ENCODE peak calls at places on chromosomes 1 and 21, in eight cellular contexts. A, G, V, D, Z, L, T and B are unnamed samples.

GRCh38 chr1:204080163-204080903 is 7.4 kb downstream of the SOX13 start:
- DNase-seq in A (peak), G (peak), V (peak), D (no peak), Z (peak), L (peak), T (peak), B (no peak)

GRCh38 chr21:36162631-36163030 is 6.0 kb downstream of the DOP1B start:
- DNase-seq in A (no peak), G (peak), V (no peak), D (no peak), Z (no peak), L (no peak), T (no peak), B (no peak)

GRCh38 chr1:243254927-243255790 is at the start of gene CEP170:
- DNase-seq in A (peak), G (peak), V (peak), D (peak), Z (peak), L (peak), T (peak), B (peak)

GRCh38 chr1:156740307-156740678 is 595 bp downstream of the MRPL24 start:
- DNase-seq in A (no peak), G (no peak), V (no peak), D (no peak), Z (no peak), L (no peak), T (no peak), B (no peak)

GRCh38 chr1:185716095-185716494 is 18.1 kb upstream of the HMCN1 start:
- DNase-seq in A (no peak), G (no peak), V (no peak), D (no peak), Z (no peak), L (no peak), T (no peak), B (no peak)

GRCh38 chr1:192445243-192445642 is 128.5 kb downstream of the RGS21 start:
- DNase-seq in A (no peak), G (no peak), V (no peak), D (no peak), Z (no peak), L (no peak), T (no peak), B (no peak)

GRCh38 chr1:84103197-84103992 is 40.7 kb upstream of the PRKACB start:
- DNase-seq in A (no peak), G (no peak), V (peak), D (no peak), Z (peak), L (peak), T (no peak), B (peak)

GRCh38 chr1:23930861-23931471 is 17.8 kb upstream of the CNR2 start:
- DNase-seq in A (no peak), G (peak), V (no peak), D (no peak), Z (no peak), L (no peak), T (no peak), B (no peak)

GRCh38 chr1:109775408-109775807 is 11.7 kb upstream of the EPS8L3 start:
- DNase-seq in A (no peak), G (no peak), V (peak), D (no peak), Z (no peak), L (no peak), T (no peak), B (no peak)

GRCh38 chr1:204588826-204589225 is 72.6 kb downstream of the MDM4 start:
- DNase-seq in A (no peak), G (no peak), V (no peak), D (no peak), Z (no peak), L (no peak), T (no peak), B (no peak)

GRCh38 chr1:43554444-43554992 is 23.8 kb downstream of the PTPRF start:
- DNase-seq in A (no peak), G (no peak), V (no peak), D (no peak), Z (peak), L (peak), T (no peak), B (no peak)

GRCh38 chr1:165853528-165854075 is 26.2 kb downstream of the UCK2 start:
- DNase-seq in A (no peak), G (no peak), V (no peak), D (no peak), Z (no peak), L (no peak), T (no peak), B (no peak)

GRCh38 chr1:216221260-216221700 is 202.0 kb downstream of the USH2A start:
- DNase-seq in A (no peak), G (peak), V (peak), D (no peak), Z (peak), L (peak), T (no peak), B (peak)

GRCh38 chr1:63874278-63874880 is 100.6 kb downstream of the ROR1 start:
- DNase-seq in A (no peak), G (no peak), V (no peak), D (no peak), Z (no peak), L (no peak), T (no peak), B (no peak)

GRCh38 chr1:25204797-25205441 is 27.4 kb downstream of the SYF2 start:
- DNase-seq in A (no peak), G (no peak), V (no peak), D (no peak), Z (peak), L (peak), T (no peak), B (no peak)

GRCh38 chr21:39094087-39094785 is 89.0 kb downstream of the PSMG1 start:
- DNase-seq in A (no peak), G (no peak), V (no peak), D (no peak), Z (no peak), L (no peak), T (no peak), B (no peak)

GRCh38 chr1:246544001-246544400 is 22.1 kb downstream of the TFB2M start:
- DNase-seq in A (no peak), G (no peak), V (no peak), D (no peak), Z (no peak), L (no peak), T (no peak), B (no peak)

GRCh38 chr1:107786214-107786842 is 178.7 kb downstream of the VAV3 start:
- DNase-seq in A (no peak), G (no peak), V (no peak), D (no peak), Z (no peak), L (no peak), T (no peak), B (no peak)

GRCh38 chr1:32871364-32872188 is 864 bp upstream of the FNDC5 start:
- DNase-seq in A (no peak), G (no peak), V (no peak), D (no peak), Z (no peak), L (no peak), T (no peak), B (no peak)

GRCh38 chr1:158286966-158287365 is 2.8 kb upstream of the CD1C start:
- DNase-seq in A (no peak), G (no peak), V (no peak), D (no peak), Z (no peak), L (no peak), T (no peak), B (no peak)

GRCh38 chr1:26529655-26530539 is at the start of gene RPS6KA1:
- DNase-seq in A (no peak), G (peak), V (peak), D (no peak), Z (no peak), L (peak), T (peak), B (no peak)

DNA sequence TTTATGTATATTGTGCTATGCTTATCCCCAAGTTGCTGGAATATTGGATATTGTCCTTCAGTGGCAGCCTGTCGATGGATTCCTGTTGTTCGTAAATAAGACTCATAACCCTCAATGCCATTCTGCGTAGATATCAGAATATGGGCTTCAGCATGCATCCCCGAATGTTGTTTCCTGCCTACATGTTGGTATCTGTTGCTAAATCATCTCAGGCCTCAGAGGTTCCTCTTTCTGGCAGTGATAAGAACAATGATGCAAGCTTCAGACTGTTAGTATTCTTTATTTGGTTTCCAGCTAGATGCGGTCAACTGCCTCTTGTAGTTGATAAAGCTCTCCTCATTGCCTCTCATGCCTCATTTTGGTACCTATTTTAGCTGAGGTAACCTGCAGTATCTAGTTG is 2082.6 kb downstream of the MRPL39 start:
- DNase-seq in A (no peak), G (no peak), V (no peak), D (no peak), Z (no peak), L (no peak), T (no peak), B (no peak)
- TF ChIP-seq POLR2AphosphoS5 in A (no peak), G (no peak), V (no peak), D (no peak), Z (no peak), L (no peak), T (no peak), B (no peak)

GRCh38 chr1:38614861-38615260 is 244.7 kb downstream of the RRAGC start:
- DNase-seq in A (no peak), G (no peak), V (no peak), D (peak), Z (no peak), L (no peak), T (no peak), B (no peak)

GRCh38 chr1:38616846-38617245 is 242.7 kb downstream of the RRAGC start:
- DNase-seq in A (no peak), G (no peak), V (no peak), D (peak), Z (no peak), L (no peak), T (no peak), B (no peak)

GRCh38 chr1:38613996-38614395 is 245.6 kb downstream of the RRAGC start:
- DNase-seq in A (no peak), G (no peak), V (no peak), D (peak), Z (no peak), L (no peak), T (no peak), B (no peak)

GRCh38 chr1:38612956-38613355 is 246.6 kb downstream of the RRAGC start:
- DNase-seq in A (no peak), G (no peak), V (no peak), D (no peak), Z (no peak), L (no peak), T (no peak), B (no peak)

DNA sequence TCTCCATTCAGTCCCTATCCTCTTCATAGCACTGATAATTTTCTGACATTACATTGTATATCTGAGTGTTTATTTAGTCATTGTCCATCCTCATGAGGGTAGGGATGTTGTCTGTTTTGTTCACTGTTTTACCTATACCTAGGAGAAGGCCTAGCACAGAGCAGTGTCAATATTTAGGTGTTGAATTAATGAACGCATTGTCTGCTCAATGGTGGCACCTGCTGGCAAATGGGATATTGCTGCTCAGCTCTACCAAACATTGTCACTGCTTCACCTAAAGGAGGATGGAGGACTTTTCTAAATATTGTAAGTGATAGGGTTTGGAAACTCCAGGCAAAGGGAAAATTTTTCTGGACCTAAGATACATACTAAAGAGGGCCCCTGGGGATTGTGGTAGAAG is 243.9 kb downstream of the RRAGC start:
- DNase-seq in A (no peak), G (no peak), V (no peak), D (no peak), Z (no peak), L (no peak), T (no peak), B (no peak)
- TF ChIP-seq CTCF in A (no peak), G (no peak), V (no peak), D (no peak), Z (no peak), L (no peak), T (no peak), B (peak)

DNA sequence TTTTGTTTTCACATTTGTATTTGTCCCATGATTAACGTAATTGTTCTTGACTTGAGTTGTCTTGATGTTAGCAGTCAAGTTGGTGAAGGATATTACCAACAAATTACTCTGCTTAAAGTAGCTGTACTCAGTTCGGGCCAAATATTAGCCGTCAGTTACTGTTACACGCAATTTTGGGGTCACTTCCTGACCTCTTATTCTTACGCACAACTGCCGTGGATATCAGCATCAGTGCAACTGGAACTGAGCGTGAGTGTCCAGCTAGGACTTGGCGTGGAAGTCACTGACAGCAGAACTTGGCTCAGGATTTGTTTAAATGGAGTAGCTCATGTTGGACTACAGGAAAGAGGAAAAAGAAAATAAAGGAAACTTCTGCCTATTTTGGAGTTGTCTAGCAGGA is 56.4 kb downstream of the ADAMTS1 start:
- DNase-seq in A (no peak), G (no peak), V (peak), D (no peak), Z (no peak), L (no peak), T (no peak), B (no peak)
- TF ChIP-seq POLR2AphosphoS5 in A (no peak), G (peak), V (peak), D (peak), Z (no peak), L (no peak), T (no peak), B (no peak)

GRCh38 chr1:180252638-180253536 is 22.8 kb downstream of the LHX4 start:
- DNase-seq in A (no peak), G (peak), V (peak), D (no peak), Z (peak), L (peak), T (peak), B (peak)
- TF ChIP-seq CTCF in A (peak), G (peak), V (peak), D (peak), Z (peak), L (peak), T (peak), B (peak)

GRCh38 chr1:218670875-218671274 is 325.7 kb downstream of the TGFB2 start:
- DNase-seq in A (no peak), G (no peak), V (no peak), D (no peak), Z (no peak), L (no peak), T (no peak), B (no peak)

GRCh38 chr1:218671573-218671972 is 326.4 kb downstream of the TGFB2 start:
- DNase-seq in A (no peak), G (no peak), V (no peak), D (no peak), Z (no peak), L (no peak), T (no peak), B (no peak)

GRCh38 chr1:218673170-218673569 is 328.0 kb downstream of the TGFB2 start:
- DNase-seq in A (no peak), G (no peak), V (no peak), D (no peak), Z (no peak), L (no peak), T (no peak), B (no peak)

GRCh38 chr1:218676991-218677390 is 331.9 kb downstream of the TGFB2 start:
- DNase-seq in A (no peak), G (no peak), V (no peak), D (no peak), Z (no peak), L (no peak), T (no peak), B (no peak)

DNA sequence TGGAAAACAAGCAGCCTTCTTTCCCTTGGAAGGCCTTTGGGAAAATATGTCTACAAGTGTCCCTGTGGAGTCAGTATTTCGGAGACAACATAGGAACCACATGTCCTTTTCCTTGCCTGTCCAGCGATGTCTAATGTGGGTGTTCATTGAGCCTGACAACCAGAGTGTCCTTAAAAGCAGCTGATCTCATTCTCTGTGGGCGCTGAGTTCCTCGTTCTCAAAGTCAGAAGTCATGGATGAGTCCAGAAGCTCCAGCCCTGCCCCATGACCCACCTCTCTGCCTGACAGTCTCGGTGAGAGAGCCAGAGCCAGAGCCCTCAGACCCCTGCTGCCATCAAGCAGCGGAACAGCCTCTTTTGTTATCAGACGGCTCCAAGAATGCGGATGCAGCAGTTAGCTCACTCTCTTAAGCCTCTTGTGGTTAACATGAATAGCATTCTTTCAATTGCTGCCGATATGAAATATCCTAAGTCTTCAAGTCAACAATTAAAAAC is 329.2 kb downstream of the TGFB2 start:
- DNase-seq in A (no peak), G (no peak), V (no peak), D (no peak), Z (peak), L (peak), T (no peak), B (no peak)
- TF ChIP-seq POLR2AphosphoS5 in A (no peak), G (no peak), V (no peak), D (no peak), Z (peak), L (no peak), T (no peak), B (no peak)

GRCh38 chr1:177975588-177976495 is 6.0 kb upstream of the SEC16B start:
- DNase-seq in A (no peak), G (no peak), V (no peak), D (no peak), Z (no peak), L (no peak), T (no peak), B (no peak)
- TF ChIP-seq CTCF in A (no peak), G (no peak), V (no peak), D (no peak), Z (no peak), L (no peak), T (no peak), B (no peak)

DNA sequence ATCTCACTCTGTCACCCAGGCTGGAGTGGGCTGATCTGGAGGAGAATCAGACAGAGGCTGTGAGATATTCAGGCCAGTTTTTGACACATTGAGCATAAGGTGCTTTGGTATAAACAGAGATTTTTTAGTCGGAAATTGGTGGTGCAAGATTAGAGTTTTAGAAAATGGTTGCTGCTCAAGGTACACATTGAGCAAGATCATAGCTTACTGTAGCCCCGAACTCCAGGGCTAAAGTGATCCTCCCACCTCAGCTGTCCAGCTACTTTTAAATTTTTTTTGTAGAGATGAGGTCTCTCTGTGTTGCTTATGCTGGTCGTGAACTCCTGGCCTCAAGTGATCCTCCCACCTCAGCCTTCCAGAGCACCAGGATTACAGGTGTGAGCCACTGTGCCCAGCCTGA is 43.9 kb upstream of the USP1 start:
- DNase-seq in A (no peak), G (no peak), V (no peak), D (no peak), Z (no peak), L (no peak), T (no peak), B (no peak)
- TF ChIP-seq POLR2AphosphoS5 in A (no peak), G (no peak), V (no peak), D (no peak), Z (no peak), L (no peak), T (no peak), B (no peak)

DNA sequence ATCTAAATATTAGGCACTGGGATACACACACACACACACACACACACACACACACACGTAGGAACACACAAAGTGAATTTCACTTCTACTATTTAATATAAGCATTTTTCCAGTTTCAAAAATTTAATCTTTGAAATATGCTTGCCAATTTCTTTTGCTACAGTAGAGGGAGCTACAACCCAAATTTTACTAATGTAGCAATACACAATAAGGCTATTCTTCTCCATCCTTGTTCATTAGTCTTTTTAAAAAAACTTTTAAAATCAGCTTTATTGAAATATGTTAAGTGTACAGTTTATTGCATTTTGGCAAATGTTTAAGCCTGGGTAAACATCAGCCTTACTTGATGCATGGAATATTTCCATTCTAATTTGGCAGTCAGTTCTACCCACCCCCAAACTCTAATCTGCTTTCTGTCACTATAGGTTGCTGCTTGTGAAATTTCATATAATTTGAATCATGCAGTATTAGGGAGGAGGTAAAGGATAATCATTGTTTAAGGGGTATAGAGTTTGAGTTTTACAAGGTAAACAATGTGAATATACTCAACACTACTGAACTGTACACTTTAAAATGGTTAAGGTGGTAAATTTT is 93.0 kb upstream of the TENT5C start:
- DNase-seq in A (no peak), G (no peak), V (no peak), D (no peak), Z (no peak), L (no peak), T (no peak), B (no peak)
- TF ChIP-seq CTCF in A (peak), G (peak), V (peak), D (peak), Z (peak), L (peak), T (peak), B (peak)